ENCODE peak calls at places on chromosomes 16 and 17, in four cellular contexts. G is testis, S is heart left ventricle, T is heart right ventricle. D is an unnamed sample.

GRCh38 chr17:34386925-34387550 is 24.0 kb upstream of the CCL1 start:
- DNase-seq in T (no peak), S (peak; percentile 10), G (no peak), D (peak; percentile 18)

GRCh38 chr17:38354466-38354865 is 2.8 kb downstream of the SOCS7 start:
- DNase-seq in G (no peak), T (no peak), S (no peak), D (no peak)

GRCh38 chr17:58455491-58455890 is 32.7 kb downstream of the HSF5 start:
- DNase-seq in T (no peak), S (no peak), G (no peak), D (no peak)

GRCh38 chr17:80105762-80106161 is 4.4 kb downstream of the GAA start:
- DNase-seq in S (peak; percentile 38), G (no peak), T (no peak), D (peak; percentile 71)

GRCh38 chr17:38440614-38441397 is 12.5 kb downstream of the ARHGAP23 start:
- DNase-seq in S (peak; percentile 64), G (no peak), T (peak; percentile 63), D (no peak)

GRCh38 chr16:28882476-28883180 is 4.3 kb downstream of the ATP2A1 start:
- DNase-seq in G (no peak), T (no peak), S (no peak), D (peak; percentile 62)

GRCh38 chr17:44794699-44795413 is 35.2 kb downstream of the GJC1 start:
- DNase-seq in T (peak; percentile 55), S (no peak), G (no peak), D (peak; percentile 76)

GRCh38 chr17:77530591-77530990 is 389.8 kb downstream of the SEC14L1 start:
- DNase-seq in S (no peak), T (no peak), G (no peak), D (no peak)

GRCh38 chr17:64398330-64398729 is 7.7 kb upstream of the PECAM1 start:
- DNase-seq in T (no peak), G (no peak), S (no peak), D (no peak)

GRCh38 chr17:17666111-17666714 is 15.0 kb upstream of the RAI1 start:
- DNase-seq in G (no peak), T (no peak), S (no peak), D (no peak)

GRCh38 chr17:62767997-62768396 is 40.1 kb downstream of the MARCHF10 start:
- DNase-seq in S (no peak), T (no peak), G (no peak), D (no peak)

GRCh38 chr17:41037853-41038350 is 3.2 kb upstream of the KRTAP1-3 start:
- DNase-seq in G (no peak), S (no peak), T (no peak), D (no peak)

GRCh38 chr17:80198144-80198661 is 21.9 kb downstream of the SGSH start:
- DNase-seq in T (no peak), S (no peak), G (no peak), D (peak; percentile 70)

GRCh38 chr17:50208611-50209061 is 7.2 kb upstream of the COL1A1 start:
- DNase-seq in T (no peak), S (no peak), G (no peak), D (no peak)

GRCh38 chr16:2507679-2508064 is 6.1 kb upstream of the ATP6V0C start:
- DNase-seq in T (no peak), S (peak; percentile 24), G (no peak), D (no peak)

GRCh38 chr17:37829446-37830142 is 84.7 kb upstream of the HNF1B start:
- DNase-seq in S (no peak), G (no peak), T (no peak), D (no peak)

GRCh38 chr17:7864995-7865650 is 7.3 kb downstream of the CYB5D1 start:
- DNase-seq in T (no peak), G (no peak), S (no peak), D (no peak)

GRCh38 chr17:49730078-49730786 is 22.5 kb upstream of the SLC35B1 start:
- DNase-seq in G (peak; percentile 76), T (peak; percentile 93), S (peak; percentile 90), D (no peak)

GRCh38 chr17:74601944-74602572 is 10.0 kb upstream of the CD300LD start:
- DNase-seq in G (peak; percentile 46), S (no peak), T (peak; percentile 32), D (peak; percentile 33)

GRCh38 chr17:66667491-66668030 is 167.4 kb upstream of the CACNG5 start:
- DNase-seq in S (no peak), T (no peak), G (no peak), D (no peak)

GRCh38 chr16:4369006-4369766 is 2.5 kb upstream of the VASN start:
- DNase-seq in G (no peak), T (no peak), S (no peak), D (no peak)

GRCh38 chr17:50556803-50557202 is 3.7 kb upstream of the CACNA1G start:
- DNase-seq in T (peak; percentile 53), S (no peak), G (no peak), D (peak; percentile 56)

GRCh38 chr17:77373298-77374169 is 232.8 kb downstream of the SEC14L1 start:
- DNase-seq in T (peak; percentile 61), G (peak; percentile 61), S (peak; percentile 64), D (peak; percentile 43)

GRCh38 chr17:81476097-81476496 is 36.5 kb downstream of the ACTG1 start:
- DNase-seq in S (no peak), G (no peak), T (no peak), D (no peak)
- H3K4me1 ChIP-seq in S (peaks cover 5% of the 10 kb centered on the region), G (peaks cover 19% of the 10 kb centered on the region), T (peaks cover 11% of the 10 kb centered on the region), D (peaks cover 9% of the 10 kb centered on the region)

GRCh38 chr16:51139568-51139967 is 11.5 kb downstream of the SALL1 start:
- DNase-seq in S (no peak), G (no peak), T (no peak), D (no peak)
- H3K27ac ChIP-seq in S (no peak overlapping the region), G (no peak overlapping the region), T (no peak overlapping the region), D (no peak overlapping the region)

DNA sequence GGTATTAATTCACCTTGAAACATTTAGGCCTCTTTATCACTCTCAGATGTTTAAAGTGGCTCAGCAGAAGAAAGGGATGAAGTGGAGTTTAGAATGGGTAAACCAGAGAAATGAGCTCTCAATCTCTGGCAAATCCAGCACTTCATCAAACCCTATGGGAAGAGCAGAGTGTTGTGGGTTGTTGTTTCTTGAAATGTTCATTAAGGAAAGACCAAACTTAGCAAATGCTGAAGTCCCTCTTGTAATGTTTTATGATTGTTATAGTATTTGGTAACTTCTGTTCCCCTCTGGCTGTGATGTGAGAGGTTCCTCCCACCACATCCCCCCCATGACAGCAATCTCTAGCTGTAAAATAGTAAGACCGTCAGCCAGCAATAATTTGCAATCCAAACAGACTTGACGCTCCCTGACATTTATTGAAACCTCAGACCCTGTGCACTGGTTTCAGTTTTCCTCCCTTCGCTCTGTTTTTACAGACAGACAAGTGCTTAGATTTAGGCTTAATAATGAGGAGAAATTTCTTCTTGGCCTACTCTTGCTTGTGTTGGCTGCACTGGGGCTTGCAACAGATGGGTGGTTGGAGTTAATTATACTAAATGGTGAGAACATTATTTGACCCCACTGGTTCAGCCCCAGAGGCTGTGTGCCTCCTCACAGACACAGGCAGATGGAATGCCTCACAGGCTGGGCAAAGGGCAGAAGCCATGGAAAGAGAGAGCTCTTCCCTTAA is 609.4 kb upstream of the SOX9 start:
- DNase-seq in S (no peak), G (no peak), T (no peak), D (no peak)
- H3K27me3 ChIP-seq in S (no peaks in the 10 kb centered on the region), G (no peaks in the 10 kb centered on the region), T (no peaks in the 10 kb centered on the region), D (peaks cover 5% of the 10 kb centered on the region)

GRCh38 chr16:10526962-10527361 is 53.4 kb downstream of the EMP2 start:
- DNase-seq in S (no peak), T (no peak), G (no peak), D (no peak)
- H3K4me1 ChIP-seq in S (no peaks in the 10 kb centered on the region), T (no peaks in the 10 kb centered on the region), G (no peaks in the 10 kb centered on the region), D (no peaks in the 10 kb centered on the region)

GRCh38 chr16:30351001-30351441 is 4.1 kb downstream of the CD2BP2 start:
- DNase-seq in S (no peak), T (no peak), G (no peak), D (no peak)
- H3K27ac ChIP-seq in S (no peak overlapping the region), T (no peak overlapping the region), G (no peak overlapping the region), D (no peak overlapping the region)

GRCh38 chr17:48624544-48625501 is 1.3 kb downstream of the HOXB9 start:
- DNase-seq in T (no peak), G (no peak), S (no peak), D (peak; percentile 49)

GRCh38 chr17:48625502-48626201 is 506 bp downstream of the HOXB9 start:
- DNase-seq in G (no peak), S (no peak), T (no peak), D (peak; percentile 30)

GRCh38 chr17:48623583-48623982 is 2.6 kb downstream of the HOXB9 start:
- DNase-seq in T (no peak), G (no peak), S (no peak), D (no peak)

GRCh38 chr17:48622857-48623256 is 3.3 kb downstream of the HOXB9 start:
- DNase-seq in G (no peak), T (no peak), S (no peak), D (no peak)

GRCh38 chr17:48624118-48624517 is 2.0 kb downstream of the HOXB9 start:
- DNase-seq in S (no peak), T (no peak), G (no peak), D (no peak)
- H3K27me3 ChIP-seq in S (peaks cover 98% of the 10 kb centered on the region), T (peaks cover 100% of the 10 kb centered on the region), G (no peaks in the 10 kb centered on the region), D (peaks cover 12% of the 10 kb centered on the region)